ENCODE peak calls at places on chromosomes 6 and 20, in four cellular contexts. C, D, A and O are unnamed samples.

GRCh38 chr6:39051399-39052122 is 3.0 kb downstream of the GLP1R start:
- DNase-seq in A (no peak), D (no peak), C (no peak), O (no peak)

GRCh38 chr6:44771647-44772415 is 384.3 kb downstream of the CDC5L start:
- DNase-seq in A (peak), C (no peak), D (peak), O (no peak)

GRCh38 chr6:37547564-37548061 is 47.9 kb upstream of the CCDC167 start:
- DNase-seq in D (peak), A (no peak), C (no peak), O (no peak)

GRCh38 chr6:105705608-105706007 is 302.7 kb upstream of the PREP start:
- DNase-seq in D (no peak), C (no peak), A (no peak), O (no peak)

GRCh38 chr6:18261877-18262276 is 2.5 kb downstream of the DEK start:
- DNase-seq in C (no peak), A (no peak), D (no peak), O (no peak)

GRCh38 chr20:57130160-57130772 is 136.2 kb downstream of the BMP7 start:
- DNase-seq in A (no peak), C (no peak), D (no peak), O (no peak)

GRCh38 chr6:50091641-50092040 is 41.9 kb upstream of the DEFB112 start:
- DNase-seq in C (no peak), A (no peak), D (no peak), O (no peak)

GRCh38 chr6:131967948-131968347 is 16.8 kb upstream of the CCN2 start:
- DNase-seq in A (no peak), C (no peak), D (no peak), O (no peak)

GRCh38 chr20:58718729-58719128 is 26.1 kb downstream of the NPEPL1 start:
- DNase-seq in D (no peak), A (no peak), C (no peak), O (no peak)

GRCh38 chr6:10248378-10248843 is 166.5 kb downstream of the TFAP2A start:
- DNase-seq in C (no peak), D (no peak), A (no peak), O (no peak)

GRCh38 chr20:37901280-37901666 is 1.7 kb upstream of the VSTM2L start:
- DNase-seq in C (no peak), D (no peak), A (no peak), O (no peak)

GRCh38 chr6:39203804-39204495 is 25.3 kb downstream of the KCNK5 start:
- DNase-seq in A (peak), C (no peak), D (no peak), O (no peak)

GRCh38 chr20:57622579-57623381 is 2.6 kb upstream of the ZBP1 start:
- DNase-seq in C (peak), A (peak), D (peak), O (peak)

GRCh38 chr6:15672291-15672690 is 9.5 kb upstream of the DTNBP1 start:
- DNase-seq in C (no peak), D (no peak), A (no peak), O (no peak)

GRCh38 chr6:131728296-131728939 is 17.6 kb upstream of the CTAGE9 start:
- DNase-seq in D (no peak), C (no peak), A (no peak), O (no peak)

GRCh38 chr20:10596726-10597125 is 77.1 kb downstream of the JAG1 start:
- DNase-seq in D (no peak), A (no peak), C (no peak), O (no peak)

GRCh38 chr6:151004415-151005024 is 139.0 kb downstream of the MTHFD1L start:
- DNase-seq in A (no peak), D (peak), C (no peak), O (no peak)

GRCh38 chr6:36308514-36308913 is 28.2 kb downstream of the BNIP5 start:
- DNase-seq in A (no peak), C (no peak), D (no peak), O (no peak)

GRCh38 chr20:40657526-40657925 is 31.5 kb downstream of the MAFB start:
- DNase-seq in C (no peak), A (no peak), D (no peak), O (no peak)

GRCh38 chr6:146861029-146861563 is 262.3 kb downstream of the ADGB start:
- DNase-seq in A (no peak), C (no peak), D (no peak), O (no peak)

GRCh38 chr20:52809003-52809402 is 163.2 kb upstream of the TSHZ2 start:
- DNase-seq in A (no peak), C (no peak), D (no peak), O (no peak)

GRCh38 chr6:88870728-88871330 is 92.6 kb downstream of the RNGTT start:
- DNase-seq in C (peak), D (peak), A (peak), O (no peak)

GRCh38 chr6:143700684-143701342 is 23.0 kb downstream of the PHACTR2 start:
- DNase-seq in A (no peak), D (no peak), C (no peak), O (no peak)

GRCh38 chr20:53660078-53660909 is 66.7 kb upstream of the ZNF217 start:
- DNase-seq in D (no peak), A (peak), C (no peak), O (no peak)

GRCh38 chr20:43821795-43822194 is 92.9 kb upstream of the TOX2 start:
- DNase-seq in A (no peak), D (no peak), C (no peak), O (no peak)

GRCh38 chr6:166955121-166955864 is 1.1 kb downstream of the RNASET2 start:
- DNase-seq in A (peak), C (no peak), D (peak), O (no peak)

GRCh38 chr20:60680554-60680953 is 571.5 kb upstream of the CDH4 start:
- DNase-seq in A (no peak), C (no peak), D (no peak), O (no peak)

GRCh38 chr6:55108469-55109130 is 65.7 kb upstream of the HCRTR2 start:
- DNase-seq in C (no peak), D (no peak), A (no peak), O (no peak)

GRCh38 chr20:34951252-34951651 is 4.4 kb downstream of the GSS start:
- DNase-seq in A (no peak), D (no peak), C (no peak), O (no peak)

GRCh38 chr6:108453601-108454157 is 107.0 kb upstream of the FOXO3 start:
- DNase-seq in D (no peak), A (peak), C (no peak), O (no peak)